ENCODE peak calls at places on chromosomes 1 and 21, in nine cellular contexts. G is M059J, Z is SHP77, R is kidney, S is endothelial cell of umbilical vein, Q is A673, J is T follicular helper cell, F is iris pigment epithelial cell, I is NCI-H510A treated with DMSO at 0.1 percent for 48 hours. X is an unnamed sample.

GRCh38 chr1:95067069-95067468 is 5.7 kb downstream of the ALG14 start:
- DNase-seq in Z (no peak), G (no peak), R (no peak), Q (no peak), J (no peak), S (no peak), F (no peak), I (peak), X (no peak)

GRCh38 chr1:209743145-209743482 is 12.7 kb upstream of the TRAF3IP3 start:
- DNase-seq in J (no peak), S (no peak), Z (no peak), Q (no peak), R (peak), G (peak), I (no peak), F (peak), X (no peak)

GRCh38 chr1:206882555-206882954 is 14.7 kb upstream of the IL24 start:
- DNase-seq in Q (no peak), G (no peak), J (no peak), Z (no peak), R (no peak), F (no peak), S (no peak), I (no peak), X (no peak)

GRCh38 chr1:117161887-117162286 is 40.3 kb upstream of the TRIM45 start:
- DNase-seq in I (no peak), Q (no peak), G (no peak), Z (no peak), R (no peak), S (no peak), J (no peak), F (no peak), X (no peak)

GRCh38 chr21:43991447-43991991 is 20.6 kb upstream of the TRAPPC10 start:
- DNase-seq in S (no peak), G (no peak), Z (no peak), J (no peak), F (no peak), Q (no peak), R (peak), I (no peak), X (no peak)

GRCh38 chr1:165408518-165408917 is 36.4 kb downstream of the RXRG start:
- DNase-seq in G (peak), S (peak), F (peak), R (no peak), Q (peak), Z (peak), I (peak), J (no peak), X (no peak)

GRCh38 chr1:182888736-182889531 is 49.8 kb downstream of the DHX9 start:
- DNase-seq in G (peak), Z (no peak), F (peak), R (no peak), S (no peak), J (no peak), Q (no peak), I (no peak), X (no peak)

GRCh38 chr1:59116920-59117542 is 179.9 kb upstream of the FGGY start:
- DNase-seq in J (no peak), R (no peak), Q (peak), F (peak), Z (no peak), S (no peak), G (peak), I (no peak), X (no peak)

GRCh38 chr1:69863704-69864103 is 296.0 kb downstream of the LRRC7 start:
- DNase-seq in S (no peak), G (no peak), Z (no peak), I (no peak), R (no peak), F (no peak), Q (no peak), J (no peak), X (no peak)

GRCh38 chr1:209675567-209676154 is 449 bp downstream of the G0S2 start:
- DNase-seq in Z (no peak), Q (no peak), I (peak), J (no peak), G (peak), F (peak), R (peak), S (peak), X (no peak)

GRCh38 chr1:110525250-110525597 is 6.2 kb upstream of the KCNA10 start:
- DNase-seq in R (no peak), I (no peak), S (no peak), G (peak), Z (peak), Q (no peak), J (no peak), F (no peak), X (no peak)